ENCODE peak calls at places on chromosomes 13 and 19, in seven cellular contexts. O is cardiac muscle cell; D is A549; U is brain microvascular endothelial cell; B is WTC11; I is CD4-positive, alpha-beta T cell; F is mesothelial cell of epicardium. S is an unnamed sample.

GRCh38 chr19:31316201-31316951 is 32.9 kb downstream of the TSHZ3 start:
- DNase-seq in F (no peak), O (no peak), U (no peak), I (no peak), D (no peak), B (no peak), S (no peak)

GRCh38 chr13:32115069-32115468 is 83.5 kb downstream of the FRY start:
- DNase-seq in U (no peak), O (no peak), B (no peak), I (no peak), F (no peak), D (no peak), S (no peak)

GRCh38 chr19:7841751-7842660 is 12.0 kb downstream of the EVI5L start:
- DNase-seq in O (no peak), B (no peak), I (no peak), F (no peak), U (no peak), D (no peak), S (no peak)

GRCh38 chr19:49983645-49984229 is 22.8 kb upstream of the SIGLEC11 start:
- DNase-seq in O (peak; percentile 73), F (peak; percentile 80), I (peak; percentile 83), B (peak; percentile 79), U (peak; percentile 28), D (peak; percentile 57), S (peak; percentile 66)

GRCh38 chr19:13152356-13152853 is 2.2 kb downstream of the IER2 start:
- DNase-seq in I (no peak), D (no peak), B (no peak), O (no peak), U (no peak), F (no peak), S (no peak)

GRCh38 chr13:101149735-101150380 is 266.4 kb downstream of the NALCN start:
- DNase-seq in O (peak; percentile 28), U (peak; percentile 45), F (no peak), D (peak; percentile 13), B (peak; percentile 35), I (no peak), S (no peak)

GRCh38 chr13:20125129-20125782 is 35.6 kb downstream of the GJA3 start:
- DNase-seq in O (no peak), I (no peak), D (no peak), B (no peak), U (peak; percentile 50), F (no peak), S (no peak)

GRCh38 chr19:30685601-30686000 is 313.4 kb downstream of the ZNF536 start:
- DNase-seq in O (no peak), D (no peak), B (no peak), U (no peak), I (no peak), F (no peak), S (no peak)

GRCh38 chr19:6076675-6077463 is 33.4 kb downstream of the RFX2 start:
- DNase-seq in B (no peak), D (peak; percentile 35), I (no peak), O (no peak), F (no peak), U (peak; percentile 57), S (no peak)

GRCh38 chr19:44745386-44745831 is 3.1 kb upstream of the BCL3 start:
- DNase-seq in O (no peak), B (peak; percentile 41), F (no peak), I (no peak), D (peak; percentile 95), U (no peak), S (no peak)

GRCh38 chr19:14375582-14376291 is 5.5 kb upstream of the ADGRE5 start:
- DNase-seq in O (peak; percentile 72), F (no peak), I (no peak), U (no peak), B (no peak), D (no peak), S (no peak)

GRCh38 chr19:38519168-38519567 is 85.7 kb downstream of the RYR1 start:
- DNase-seq in D (no peak), U (no peak), I (no peak), B (no peak), O (no peak), F (no peak), S (no peak)

GRCh38 chr13:44022196-44022595 is 142.5 kb downstream of the LACC1 start:
- DNase-seq in O (no peak), U (no peak), B (no peak), D (peak; percentile 44), I (no peak), F (no peak), S (no peak)

GRCh38 chr19:959935-960502 is 24.1 kb upstream of the WDR18 start:
- DNase-seq in D (peak; percentile 44), U (no peak), B (peak; percentile 66), O (peak; percentile 39), I (no peak), F (no peak), S (no peak)

GRCh38 chr13:98234348-98234747 is 57.3 kb upstream of the RNF113B start:
- DNase-seq in B (no peak), U (no peak), F (no peak), D (no peak), O (no peak), I (no peak), S (no peak)

GRCh38 chr19:41265376-41266153 is 1.4 kb downstream of the HNRNPUL1 start:
- DNase-seq in O (peak; percentile 43), I (no peak), U (peak; percentile 45), D (peak; percentile 37), B (no peak), F (peak; percentile 42), S (no peak)

GRCh38 chr19:1747285-1748114 is 5.8 kb upstream of the ONECUT3 start:
- DNase-seq in B (peak; percentile 70), U (peak; percentile 77), D (peak; percentile 83), I (no peak), O (no peak), F (no peak), S (no peak)

GRCh38 chr19:38708413-38709024 is 35.8 kb downstream of the CAPN12 start:
- DNase-seq in D (no peak), O (no peak), B (no peak), F (no peak), U (no peak), I (no peak), S (no peak)

GRCh38 chr13:79477968-79478367 is 3.0 kb upstream of the NDFIP2 start:
- DNase-seq in U (no peak), B (no peak), F (no peak), D (no peak), O (peak; percentile 80), I (no peak), S (no peak)
- TF ChIP-seq CTCF in U (no peak), B (no peak), F (no peak), D (no peak), O (no peak), I (no peak), S (no peak)

GRCh38 chr13:42654760-42655159 is 80.8 kb downstream of the TNFSF11 start:
- DNase-seq in U (no peak), I (no peak), F (no peak), B (no peak), D (no peak), O (no peak), S (no peak)
- TF ChIP-seq CTCF in U (no peak), I (no peak), F (no peak), B (no peak), D (no peak), O (no peak), S (no peak)

DNA sequence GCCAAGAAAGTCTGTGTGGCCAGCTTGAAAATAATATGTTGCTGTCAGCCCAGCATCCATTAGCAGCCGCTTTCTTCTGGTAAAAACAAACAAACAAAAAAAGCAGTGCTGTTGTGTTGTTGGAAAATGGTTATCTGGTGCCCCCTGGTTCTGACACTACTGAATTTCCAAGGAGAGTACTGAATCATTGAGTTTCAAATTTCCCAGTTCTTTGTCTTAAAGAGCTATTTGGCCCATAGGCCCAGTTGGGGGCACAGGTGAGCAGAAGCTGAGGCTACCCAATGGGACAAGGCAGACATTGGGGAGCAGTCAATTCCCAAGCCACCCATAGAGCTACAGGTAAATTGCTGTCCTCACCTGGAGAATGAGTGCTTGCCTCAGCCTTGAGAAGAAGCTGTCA is 995.9 kb downstream of the UQCRFS1 start:
- DNase-seq in D (no peak), B (peak; percentile 50), O (no peak), F (no peak), I (no peak), U (no peak), S (no peak)
- TF ChIP-seq CTCF in D (no peak), B (peak; percentile 22), O (no peak), F (no peak), I (no peak), U (no peak), S (no peak)

GRCh38 chr19:57305056-57305455 is 15.2 kb upstream of the ZNF543 start:
- DNase-seq in D (no peak), F (no peak), I (no peak), B (no peak), U (no peak), O (no peak), S (no peak)

GRCh38 chr19:57308514-57308913 is 11.8 kb upstream of the ZNF543 start:
- DNase-seq in B (no peak), O (no peak), F (no peak), U (no peak), D (no peak), I (no peak), S (no peak)

GRCh38 chr19:57302020-57302465 is 18.2 kb upstream of the ZNF543 start:
- DNase-seq in U (peak; percentile 93), D (no peak), I (no peak), F (no peak), B (no peak), O (no peak), S (no peak)

DNA sequence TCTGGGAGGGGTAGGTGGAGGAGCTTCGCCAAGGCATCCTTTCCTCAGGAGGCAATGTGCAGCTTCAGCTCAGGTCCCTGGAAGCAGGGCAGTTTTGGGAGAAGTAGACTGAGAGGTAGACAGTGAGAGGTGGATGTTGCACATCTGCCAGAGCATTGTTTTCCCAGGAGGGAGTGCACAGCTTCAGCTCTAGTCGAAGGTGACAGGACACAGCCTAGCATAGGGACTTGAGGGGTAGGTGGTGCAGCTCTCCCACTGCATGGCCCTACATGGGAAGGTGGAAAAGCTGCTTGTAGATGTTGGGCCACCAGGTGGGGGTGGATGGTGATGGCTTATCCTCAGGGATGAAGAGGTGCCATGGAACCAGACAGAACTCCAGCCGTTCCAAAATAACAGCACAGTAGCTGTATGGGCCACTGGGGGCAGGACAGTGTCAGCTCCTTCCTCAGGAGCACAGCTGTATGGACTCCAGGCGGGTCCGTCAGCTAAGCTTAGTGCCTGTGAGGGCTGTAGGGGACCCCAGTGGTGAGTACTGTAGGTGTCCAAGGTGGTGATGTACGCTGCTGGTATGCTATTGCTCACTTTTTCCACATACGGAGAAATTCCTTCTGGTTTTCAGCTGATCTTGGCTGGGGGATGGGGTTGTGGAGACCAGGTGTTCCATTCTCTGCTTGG is 17.4 kb upstream of the ZNF543 start:
- DNase-seq in D (no peak), I (no peak), B (peak; percentile 24), F (no peak), U (no peak), O (no peak), S (no peak)
- TF ChIP-seq CTCF in D (no peak), I (no peak), B (no peak), F (no peak), U (no peak), O (no peak), S (no peak)

S was measured in activated B cell treated with CpG ODN at 0.5 μM for 24 hours.